ENCODE peak calls at places on chromosomes 5 and 9, in four cellular contexts. One of them, this sample, is unnamed.

GRCh38 chr5:74378464-74378863 is 262.1 kb downstream of the ENC1 start:
- DNase-seq in A549: no peak
- DNase-seq in astrocyte: peak; percentile 77
- DNase-seq in mucosa of descending colon: no peak
- DNase-seq in this sample: peak; percentile 81

GRCh38 chr5:156155638-156156037 is 171.3 kb upstream of the SGCD start:
- DNase-seq in astrocyte: no peak
- DNase-seq in A549: peak; percentile 48
- DNase-seq in mucosa of descending colon: peak; percentile 66
- DNase-seq in this sample: no peak

GRCh38 chr5:147547730-147548129 is 37.9 kb upstream of the DPYSL3 start:
- DNase-seq in A549: no peak
- DNase-seq in astrocyte: peak; percentile 66
- DNase-seq in mucosa of descending colon: no peak
- DNase-seq in this sample: no peak

GRCh38 chr9:110777843-110778215 is 109.2 kb downstream of the MUSK start:
- DNase-seq in mucosa of descending colon: no peak
- DNase-seq in A549: no peak
- DNase-seq in astrocyte: no peak
- DNase-seq in this sample: no peak

GRCh38 chr5:174183701-174184100 is 138.2 kb downstream of the NSG2 start:
- DNase-seq in mucosa of descending colon: no peak
- DNase-seq in A549: no peak
- DNase-seq in astrocyte: no peak
- DNase-seq in this sample: no peak

GRCh38 chr5:56845277-56845676 is 29.9 kb downstream of the MAP3K1 start:
- DNase-seq in A549: no peak
- DNase-seq in mucosa of descending colon: no peak
- DNase-seq in astrocyte: no peak
- DNase-seq in this sample: no peak

GRCh38 chr9:28668158-28668557 is 1094.9 kb upstream of the C9orf72 start:
- DNase-seq in astrocyte: no peak
- DNase-seq in A549: no peak
- DNase-seq in mucosa of descending colon: no peak
- DNase-seq in this sample: no peak

GRCh38 chr5:33800221-33800950 is 91.4 kb downstream of the ADAMTS12 start:
- DNase-seq in mucosa of descending colon: no peak
- DNase-seq in astrocyte: no peak
- DNase-seq in A549: peak; percentile 4
- DNase-seq in this sample: no peak

GRCh38 chr9:112552229-112553050 is 65.8 kb downstream of the KIAA1958 start:
- DNase-seq in mucosa of descending colon: no peak
- DNase-seq in astrocyte: no peak
- DNase-seq in A549: no peak
- DNase-seq in this sample: no peak

GRCh38 chr5:103356344-103357091 is 98.0 kb downstream of the MACIR start:
- DNase-seq in A549: no peak
- DNase-seq in astrocyte: peak; percentile 24
- DNase-seq in mucosa of descending colon: no peak
- DNase-seq in this sample: no peak

GRCh38 chr9:113592806-113593575 is 129.5 kb downstream of the RGS3 start:
- DNase-seq in astrocyte: no peak
- DNase-seq in A549: no peak
- DNase-seq in mucosa of descending colon: no peak
- DNase-seq in this sample: no peak
- H3K4me3 ChIP-seq in astrocyte: peak overlapping the region; percentile 96
- H3K4me3 ChIP-seq in A549: peak overlapping the region; percentile 44
- H3K4me3 ChIP-seq in mucosa of descending colon: no peak overlapping the region
- H3K4me3 ChIP-seq in this sample: no peak overlapping the region

GRCh38 chr5:31851290-31851689 is 212.4 kb downstream of the PDZD2 start:
- DNase-seq in astrocyte: no peak
- DNase-seq in mucosa of descending colon: no peak
- DNase-seq in A549: no peak
- DNase-seq in this sample: no peak

GRCh38 chr5:31854181-31854624 is 215.3 kb downstream of the PDZD2 start:
- DNase-seq in astrocyte: peak; percentile 80
- DNase-seq in A549: no peak
- DNase-seq in mucosa of descending colon: peak; percentile 11
- DNase-seq in this sample: peak; percentile 6

GRCh38 chr5:31855527-31855862 is 216.6 kb downstream of the PDZD2 start:
- DNase-seq in astrocyte: no peak
- DNase-seq in mucosa of descending colon: no peak
- DNase-seq in A549: no peak
- DNase-seq in this sample: no peak

GRCh38 chr5:31854625-31855526 is 215.9 kb downstream of the PDZD2 start:
- DNase-seq in A549: peak; percentile 20
- DNase-seq in astrocyte: peak; percentile 47
- DNase-seq in mucosa of descending colon: peak; percentile 4
- DNase-seq in this sample: peak; percentile 3

DNA sequence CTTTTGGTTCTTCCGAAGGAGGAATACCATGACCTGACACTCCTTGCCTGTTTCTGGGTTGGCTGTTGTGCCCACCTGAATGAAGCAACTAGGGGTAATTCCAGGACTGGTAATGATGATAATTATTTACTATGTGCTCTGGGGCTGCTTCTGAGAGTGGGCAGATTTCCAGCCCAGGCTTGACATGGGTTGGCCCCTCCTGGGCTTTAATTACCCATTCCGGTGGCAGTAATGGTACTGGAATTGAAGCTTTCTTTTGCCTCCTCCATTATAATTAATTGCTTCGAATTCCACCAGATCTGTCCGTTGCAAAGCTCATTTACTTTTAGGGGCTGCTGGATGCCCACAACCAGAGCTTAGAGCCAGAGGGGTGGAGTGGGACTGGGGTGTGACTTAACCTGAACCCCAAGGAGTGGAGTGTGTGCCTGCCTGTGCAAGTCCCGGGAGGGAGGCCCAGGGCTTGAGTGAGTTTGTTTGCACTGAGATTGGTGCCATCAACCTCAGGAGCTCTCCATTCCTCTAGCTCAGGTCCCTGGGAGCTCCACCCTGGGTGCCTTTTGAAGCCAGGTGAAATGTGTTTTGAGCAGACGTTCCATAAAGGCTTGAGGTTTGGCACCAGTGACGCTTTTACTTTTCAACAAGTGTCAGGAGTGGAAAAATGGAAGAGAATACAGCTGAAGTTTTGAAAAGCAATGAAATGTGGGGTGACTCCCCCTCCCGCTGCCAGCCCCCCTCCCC is 214.6 kb downstream of the PDZD2 start:
- DNase-seq in A549: no peak
- DNase-seq in mucosa of descending colon: no peak
- DNase-seq in astrocyte: no peak
- DNase-seq in this sample: no peak
- H3K4me3 ChIP-seq in A549: no peak overlapping the region
- H3K4me3 ChIP-seq in mucosa of descending colon: no peak overlapping the region
- H3K4me3 ChIP-seq in astrocyte: no peak overlapping the region
- H3K4me3 ChIP-seq in this sample: no peak overlapping the region

GRCh38 chr5:142023836-142024235 is 11.0 kb upstream of the GNPDA1 start:
- DNase-seq in astrocyte: no peak
- DNase-seq in A549: no peak
- DNase-seq in mucosa of descending colon: no peak
- DNase-seq in this sample: no peak

GRCh38 chr5:142020122-142020659 is 7.4 kb upstream of the GNPDA1 start:
- DNase-seq in mucosa of descending colon: no peak
- DNase-seq in A549: no peak
- DNase-seq in astrocyte: no peak
- DNase-seq in this sample: no peak

GRCh38 chr5:142024771-142025304 is 12.0 kb upstream of the GNPDA1 start:
- DNase-seq in mucosa of descending colon: peak; percentile 79
- DNase-seq in A549: peak; percentile 86
- DNase-seq in astrocyte: peak; percentile 68
- DNase-seq in this sample: peak; percentile 79

DNA sequence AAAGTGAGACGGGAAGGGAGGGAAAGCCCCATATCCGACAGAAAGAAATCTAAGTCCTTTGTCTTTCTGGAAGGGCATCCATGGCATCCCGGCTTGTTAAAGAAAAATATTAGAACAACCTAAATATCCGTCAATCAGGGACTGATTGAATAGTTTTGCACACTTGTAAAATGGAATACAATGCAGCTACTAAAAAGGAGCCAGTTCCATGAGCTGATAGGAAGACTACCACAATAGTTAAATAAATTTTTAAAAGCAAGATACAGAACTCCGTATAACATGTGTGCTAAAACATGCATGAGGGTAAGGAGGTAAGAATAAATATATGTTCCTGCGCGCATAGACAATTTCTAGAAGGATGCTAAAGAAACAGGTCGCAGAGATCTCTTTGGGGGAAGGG is 12.8 kb upstream of the GNPDA1 start:
- DNase-seq in astrocyte: no peak
- DNase-seq in A549: no peak
- DNase-seq in mucosa of descending colon: no peak
- DNase-seq in this sample: no peak
- H3K4me3 ChIP-seq in astrocyte: peak overlapping the region; percentile 73
- H3K4me3 ChIP-seq in A549: peak overlapping the region; percentile 46
- H3K4me3 ChIP-seq in mucosa of descending colon: no peak overlapping the region
- H3K4me3 ChIP-seq in this sample: no peak overlapping the region

GRCh38 chr9:99069075-99069474 is 35.8 kb upstream of the TGFBR1 start:
- DNase-seq in A549: no peak
- DNase-seq in astrocyte: no peak
- DNase-seq in mucosa of descending colon: no peak
- DNase-seq in this sample: no peak
- H3K4me3 ChIP-seq in A549: no peak overlapping the region
- H3K4me3 ChIP-seq in astrocyte: no peak overlapping the region
- H3K4me3 ChIP-seq in mucosa of descending colon: no peak overlapping the region
- H3K4me3 ChIP-seq in this sample: no peak overlapping the region

GRCh38 chr9:135671591-135672041 is 8.5 kb downstream of the LCN9 start:
- DNase-seq in A549: no peak
- DNase-seq in mucosa of descending colon: no peak
- DNase-seq in astrocyte: no peak
- DNase-seq in this sample: no peak
- H3K4me3 ChIP-seq in A549: no peak overlapping the region
- H3K4me3 ChIP-seq in mucosa of descending colon: no peak overlapping the region
- H3K4me3 ChIP-seq in astrocyte: no peak overlapping the region
- H3K4me3 ChIP-seq in this sample: no peak overlapping the region

This sample was measured in AG10803.